ENCODE peak calls at places on chromosomes 16 and 17, in seven cellular contexts. Y, B, V, T, X, H and P are unnamed samples.

GRCh38 chr17:67157732-67158639 is 87.0 kb downstream of the HELZ start:
- DNase-seq in Y (no peak), B (peak; percentile 41), V (no peak), T (no peak), X (no peak), H (peak; percentile 20), P (peak; percentile 19)

GRCh38 chr17:8846768-8847211 is 20.7 kb downstream of the PIK3R6 start:
- DNase-seq in Y (peak; percentile 21), B (no peak), V (no peak), T (no peak), X (no peak), H (peak; percentile 16), P (no peak)

GRCh38 chr17:43393944-43394482 is 4.8 kb upstream of the ARL4D start:
- DNase-seq in Y (peak; percentile 70), B (peak; percentile 89), V (peak; percentile 93), T (peak; percentile 93), X (peak; percentile 64), H (peak; percentile 75), P (peak; percentile 87)

GRCh38 chr17:81034168-81034777 is 678 bp upstream of the BAIAP2 start:
- DNase-seq in Y (no peak), B (no peak), V (no peak), T (no peak), X (no peak), H (no peak), P (no peak)

GRCh38 chr17:17763136-17763535 is 73.7 kb downstream of the SREBF1 start:
- DNase-seq in Y (no peak), B (no peak), V (no peak), T (no peak), X (no peak), H (no peak), P (no peak)

GRCh38 chr16:27317738-27318398 is 4.1 kb downstream of the IL4R start:
- DNase-seq in Y (no peak), B (peak; percentile 33), V (no peak), T (peak; percentile 70), X (no peak), H (no peak), P (no peak)

GRCh38 chr17:57962441-57963148 is 7.4 kb upstream of the CUEDC1 start:
- DNase-seq in Y (no peak), B (no peak), V (no peak), T (no peak), X (no peak), H (no peak), P (no peak)

GRCh38 chr17:58373003-58373402 is 21.0 kb upstream of the SUPT4H1 start:
- DNase-seq in Y (no peak), B (no peak), V (no peak), T (no peak), X (no peak), H (no peak), P (no peak)

GRCh38 chr16:84319146-84319760 is 24.6 kb downstream of the WFDC1 start:
- DNase-seq in Y (no peak), B (no peak), V (no peak), T (no peak), X (no peak), H (no peak), P (no peak)

GRCh38 chr17:82754297-82755208 is 2.7 kb downstream of the TBCD start:
- DNase-seq in Y (peak; percentile 42), B (no peak), V (no peak), T (peak; percentile 15), X (no peak), H (no peak), P (no peak)

GRCh38 chr17:27651411-27652345 is 20.7 kb downstream of the LGALS9 start:
- DNase-seq in Y (no peak), B (peak; percentile 65), V (no peak), T (peak; percentile 78), X (no peak), H (no peak), P (peak; percentile 21)

GRCh38 chr16:85136705-85137322 is 24.5 kb upstream of the CIBAR2 start:
- DNase-seq in Y (no peak), B (peak; percentile 55), V (peak; percentile 73), T (no peak), X (no peak), H (no peak), P (no peak)

GRCh38 chr17:45221081-45221996 is at the start of gene FMNL1:
- DNase-seq in Y (peak; percentile 56), B (peak; percentile 87), V (peak; percentile 76), T (peak; percentile 76), X (no peak), H (peak; percentile 26), P (peak; percentile 87)

GRCh38 chr16:21302454-21302853 is 24.4 kb upstream of the CRYM start:
- DNase-seq in Y (no peak), B (no peak), V (no peak), T (no peak), X (peak; percentile 8), H (peak; percentile 18), P (no peak)

GRCh38 chr17:65278820-65279184 is 141.6 kb downstream of the RGS9 start:
- DNase-seq in Y (no peak), B (no peak), V (no peak), T (no peak), X (no peak), H (no peak), P (no peak)

GRCh38 chr16:86050111-86050510 is 151.1 kb downstream of the IRF8 start:
- DNase-seq in Y (no peak), B (no peak), V (no peak), T (no peak), X (no peak), H (no peak), P (no peak)

GRCh38 chr16:11155284-11155806 is 100.7 kb downstream of the SOCS1 start:
- DNase-seq in Y (no peak), B (no peak), V (no peak), T (peak; percentile 38), X (no peak), H (no peak), P (no peak)

GRCh38 chr17:34858941-34859562 is 102.2 kb downstream of the CCT6B start:
- DNase-seq in Y (no peak), B (no peak), V (no peak), T (peak; percentile 12), X (no peak), H (no peak), P (no peak)

GRCh38 chr16:21104124-21104860 is 46.4 kb downstream of the DNAH3 start:
- DNase-seq in Y (no peak), B (no peak), V (no peak), T (no peak), X (no peak), H (no peak), P (no peak)

GRCh38 chr16:52114414-52114813 is 432.5 kb downstream of the TOX3 start:
- DNase-seq in Y (no peak), B (no peak), V (no peak), T (no peak), X (peak; percentile 9), H (no peak), P (no peak)

GRCh38 chr17:52096056-52096455 is 62.5 kb downstream of the CA10 start:
- DNase-seq in Y (no peak), B (no peak), V (no peak), T (no peak), X (no peak), H (no peak), P (no peak)

GRCh38 chr17:66466933-66467367 is 164.5 kb downstream of the PRKCA start:
- DNase-seq in Y (peak; percentile 56), B (peak; percentile 73), V (no peak), T (peak; percentile 73), X (no peak), H (no peak), P (no peak)

GRCh38 chr16:69859105-69859969 is 91.8 kb upstream of the CLEC18A start:
- DNase-seq in Y (no peak), B (peak; percentile 52), V (no peak), T (peak; percentile 13), X (no peak), H (no peak), P (peak; percentile 46)

GRCh38 chr17:70242781-70243437 is 73.6 kb downstream of the KCNJ2 start:
- DNase-seq in Y (no peak), B (no peak), V (no peak), T (no peak), X (no peak), H (no peak), P (no peak)

GRCh38 chr16:23711785-23712184 is 1.2 kb downstream of the ERN2 start:
- DNase-seq in Y (no peak), B (no peak), V (no peak), T (no peak), X (no peak), H (no peak), P (no peak)

GRCh38 chr16:56282455-56282854 is 91.2 kb downstream of the GNAO1 start:
- DNase-seq in Y (no peak), B (no peak), V (no peak), T (no peak), X (no peak), H (no peak), P (no peak)

GRCh38 chr17:64534187-64534586 is 27.4 kb downstream of the CEP95 start:
- DNase-seq in Y (no peak), B (peak; percentile 3), V (no peak), T (no peak), X (no peak), H (no peak), P (no peak)

GRCh38 chr16:27597361-27597760 is 47.4 kb downstream of the KATNIP start:
- DNase-seq in Y (peak; percentile 71), B (no peak), V (no peak), T (no peak), X (no peak), H (no peak), P (no peak)